ENCODE peak calls at places on chromosomes 6 and 20, in six cellular contexts. One of them, this sample, is unnamed.

GRCh38 chr6:20817806-20818320 is 283.6 kb downstream of the CDKAL1 start:
- DNase-seq in COLO829: peak
- DNase-seq in psoas muscle: no peak
- DNase-seq in GM03348: no peak
- DNase-seq in activated CD8-positive, alpha-beta T cell treated with anti-CD3 and anti-CD28 coated beads, Interleukin-2, amount 10 ng/mL, durations not matched to agents 7 days and 5 days: no peak
- DNase-seq in hippocampal formation: no peak
- DNase-seq in this sample: no peak

GRCh38 chr6:31352497-31353368 is 4.2 kb downstream of the HLA-B start:
- DNase-seq in activated CD8-positive, alpha-beta T cell treated with anti-CD3 and anti-CD28 coated beads, Interleukin-2, amount 10 ng/mL, durations not matched to agents 7 days and 5 days: no peak
- DNase-seq in hippocampal formation: no peak
- DNase-seq in COLO829: no peak
- DNase-seq in psoas muscle: no peak
- DNase-seq in GM03348: no peak
- DNase-seq in this sample: no peak

GRCh38 chr6:157569543-157569942 is 188.6 kb downstream of the ZDHHC14 start:
- DNase-seq in hippocampal formation: no peak
- DNase-seq in psoas muscle: no peak
- DNase-seq in COLO829: no peak
- DNase-seq in activated CD8-positive, alpha-beta T cell treated with anti-CD3 and anti-CD28 coated beads, Interleukin-2, amount 10 ng/mL, durations not matched to agents 7 days and 5 days: no peak
- DNase-seq in GM03348: no peak
- DNase-seq in this sample: no peak

GRCh38 chr20:50521221-50521642 is 11.0 kb downstream of the PTPN1 start:
- DNase-seq in hippocampal formation: no peak
- DNase-seq in COLO829: no peak
- DNase-seq in psoas muscle: no peak
- DNase-seq in GM03348: peak
- DNase-seq in activated CD8-positive, alpha-beta T cell treated with anti-CD3 and anti-CD28 coated beads, Interleukin-2, amount 10 ng/mL, durations not matched to agents 7 days and 5 days: no peak
- DNase-seq in this sample: no peak

GRCh38 chr6:116051244-116051643 is 9.4 kb downstream of the FRK start:
- DNase-seq in activated CD8-positive, alpha-beta T cell treated with anti-CD3 and anti-CD28 coated beads, Interleukin-2, amount 10 ng/mL, durations not matched to agents 7 days and 5 days: no peak
- DNase-seq in GM03348: no peak
- DNase-seq in hippocampal formation: no peak
- DNase-seq in psoas muscle: no peak
- DNase-seq in COLO829: no peak
- DNase-seq in this sample: no peak

GRCh38 chr6:18148304-18149025 is 6.4 kb downstream of the TPMT start:
- DNase-seq in activated CD8-positive, alpha-beta T cell treated with anti-CD3 and anti-CD28 coated beads, Interleukin-2, amount 10 ng/mL, durations not matched to agents 7 days and 5 days: no peak
- DNase-seq in hippocampal formation: no peak
- DNase-seq in psoas muscle: no peak
- DNase-seq in GM03348: peak
- DNase-seq in COLO829: peak
- DNase-seq in this sample: peak

GRCh38 chr6:1477432-1478090 is 88.2 kb downstream of the FOXF2 start:
- DNase-seq in hippocampal formation: no peak
- DNase-seq in COLO829: no peak
- DNase-seq in psoas muscle: no peak
- DNase-seq in GM03348: no peak
- DNase-seq in activated CD8-positive, alpha-beta T cell treated with anti-CD3 and anti-CD28 coated beads, Interleukin-2, amount 10 ng/mL, durations not matched to agents 7 days and 5 days: no peak
- DNase-seq in this sample: peak

GRCh38 chr6:119284861-119285521 is 64.6 kb downstream of the MAN1A1 start:
- DNase-seq in COLO829: no peak
- DNase-seq in psoas muscle: no peak
- DNase-seq in activated CD8-positive, alpha-beta T cell treated with anti-CD3 and anti-CD28 coated beads, Interleukin-2, amount 10 ng/mL, durations not matched to agents 7 days and 5 days: peak
- DNase-seq in hippocampal formation: no peak
- DNase-seq in GM03348: no peak
- DNase-seq in this sample: no peak

GRCh38 chr6:125050663-125051318 is 88.6 kb downstream of the RNF217 start:
- DNase-seq in COLO829: no peak
- DNase-seq in activated CD8-positive, alpha-beta T cell treated with anti-CD3 and anti-CD28 coated beads, Interleukin-2, amount 10 ng/mL, durations not matched to agents 7 days and 5 days: no peak
- DNase-seq in psoas muscle: no peak
- DNase-seq in GM03348: no peak
- DNase-seq in hippocampal formation: no peak
- DNase-seq in this sample: no peak

GRCh38 chr20:64139200-64140081 is 24.8 kb upstream of the MYT1 start:
- DNase-seq in activated CD8-positive, alpha-beta T cell treated with anti-CD3 and anti-CD28 coated beads, Interleukin-2, amount 10 ng/mL, durations not matched to agents 7 days and 5 days: no peak
- DNase-seq in psoas muscle: no peak
- DNase-seq in hippocampal formation: no peak
- DNase-seq in GM03348: no peak
- DNase-seq in COLO829: no peak
- DNase-seq in this sample: no peak

GRCh38 chr6:37493047-37493995 is 6.4 kb downstream of the CCDC167 start:
- DNase-seq in GM03348: no peak
- DNase-seq in hippocampal formation: no peak
- DNase-seq in psoas muscle: no peak
- DNase-seq in activated CD8-positive, alpha-beta T cell treated with anti-CD3 and anti-CD28 coated beads, Interleukin-2, amount 10 ng/mL, durations not matched to agents 7 days and 5 days: no peak
- DNase-seq in COLO829: no peak
- DNase-seq in this sample: no peak

GRCh38 chr6:149190228-149190831 is 127.2 kb upstream of the TAB2 start:
- DNase-seq in hippocampal formation: no peak
- DNase-seq in activated CD8-positive, alpha-beta T cell treated with anti-CD3 and anti-CD28 coated beads, Interleukin-2, amount 10 ng/mL, durations not matched to agents 7 days and 5 days: peak
- DNase-seq in COLO829: no peak
- DNase-seq in psoas muscle: peak
- DNase-seq in GM03348: no peak
- DNase-seq in this sample: no peak

GRCh38 chr6:16181429-16182359 is 52.8 kb downstream of the MYLIP start:
- DNase-seq in GM03348: no peak
- DNase-seq in COLO829: no peak
- DNase-seq in activated CD8-positive, alpha-beta T cell treated with anti-CD3 and anti-CD28 coated beads, Interleukin-2, amount 10 ng/mL, durations not matched to agents 7 days and 5 days: no peak
- DNase-seq in psoas muscle: no peak
- DNase-seq in hippocampal formation: no peak
- DNase-seq in this sample: no peak

GRCh38 chr20:60223174-60223573 is 265.0 kb downstream of the CDH26 start:
- DNase-seq in activated CD8-positive, alpha-beta T cell treated with anti-CD3 and anti-CD28 coated beads, Interleukin-2, amount 10 ng/mL, durations not matched to agents 7 days and 5 days: no peak
- DNase-seq in psoas muscle: no peak
- DNase-seq in GM03348: no peak
- DNase-seq in hippocampal formation: no peak
- DNase-seq in COLO829: no peak
- DNase-seq in this sample: no peak